ENCODE peak calls at places on chromosomes 5 and 9, in nine cellular contexts. B is fibroblast of pulmonary artery; C is left ventricle myocardium inferior; M is A549; I is Jurkat, Clone E6-1; W is mesendoderm; A is heart left ventricle; V is cardiac muscle cell; J is trophoblast cell. S is an unnamed sample.

GRCh38 chr9:72203205-72203803 is 54.1 kb downstream of the GDA start:
- DNase-seq in B (peak), C (no peak), M (peak), I (peak), W (peak), A (no peak), V (peak), J (peak), S (no peak)

GRCh38 chr9:117677578-117677977 is 26.6 kb upstream of the TLR4 start:
- DNase-seq in B (no peak), C (no peak), M (no peak), I (no peak), W (no peak), A (no peak), V (no peak), J (no peak), S (no peak)

GRCh38 chr5:181120761-181121160 is 10.2 kb downstream of the OR2V1 start:
- DNase-seq in B (no peak), C (no peak), M (no peak), I (no peak), W (no peak), A (no peak), V (no peak), J (peak), S (no peak)

GRCh38 chr5:13480834-13481233 is 463.7 kb downstream of the DNAH5 start:
- DNase-seq in B (no peak), C (no peak), M (no peak), I (no peak), W (no peak), A (no peak), V (no peak), J (no peak), S (no peak)

GRCh38 chr5:132961887-132962286 is 1.5 kb downstream of the AFF4 start:
- DNase-seq in B (peak), C (no peak), M (no peak), I (no peak), W (no peak), A (no peak), V (peak), J (no peak), S (no peak)

GRCh38 chr5:107948377-107948776 is 277.6 kb upstream of the EFNA5 start:
- DNase-seq in B (no peak), C (no peak), M (no peak), I (no peak), W (no peak), A (no peak), V (no peak), J (no peak), S (no peak)

GRCh38 chr5:145473032-145473642 is 362.0 kb downstream of the PRELID2 start:
- DNase-seq in B (peak), C (no peak), M (no peak), I (no peak), W (no peak), A (no peak), V (peak), J (no peak), S (no peak)

GRCh38 chr5:115342593-115343377 is 46.3 kb upstream of the CCDC112 start:
- DNase-seq in B (no peak), C (no peak), M (no peak), I (no peak), W (no peak), A (no peak), V (no peak), J (no peak), S (no peak)

GRCh38 chr5:2220741-2221140 is 338.0 kb upstream of the IRX4 start:
- DNase-seq in B (no peak), C (no peak), M (no peak), I (no peak), W (no peak), A (no peak), V (no peak), J (no peak), S (no peak)

GRCh38 chr9:16729656-16730055 is 140.8 kb downstream of the BNC2 start:
- DNase-seq in B (no peak), C (no peak), M (no peak), I (no peak), W (no peak), A (no peak), V (peak), J (no peak), S (no peak)
- H3K4me3 ChIP-seq in B (no peak), C (no peak), M (no peak), I (no peak), W (no peak), A (no peak), V (no peak), J (no peak), S (no peak)

GRCh38 chr9:105259731-105260612 is 15.5 kb downstream of the SLC44A1 start:
- DNase-seq in B (no peak), C (no peak), M (no peak), I (no peak), W (no peak), A (no peak), V (no peak), J (no peak), S (peak)

GRCh38 chr9:105258225-105258737 is 13.8 kb downstream of the SLC44A1 start:
- DNase-seq in B (peak), C (no peak), M (no peak), I (no peak), W (no peak), A (no peak), V (no peak), J (no peak), S (no peak)

GRCh38 chr9:105262497-105262896 is 18.0 kb downstream of the SLC44A1 start:
- DNase-seq in B (no peak), C (no peak), M (no peak), I (no peak), W (no peak), A (no peak), V (no peak), J (no peak), S (no peak)

GRCh38 chr9:105257767-105258166 is 13.3 kb downstream of the SLC44A1 start:
- DNase-seq in B (no peak), C (no peak), M (no peak), I (no peak), W (no peak), A (no peak), V (no peak), J (no peak), S (no peak)

DNA sequence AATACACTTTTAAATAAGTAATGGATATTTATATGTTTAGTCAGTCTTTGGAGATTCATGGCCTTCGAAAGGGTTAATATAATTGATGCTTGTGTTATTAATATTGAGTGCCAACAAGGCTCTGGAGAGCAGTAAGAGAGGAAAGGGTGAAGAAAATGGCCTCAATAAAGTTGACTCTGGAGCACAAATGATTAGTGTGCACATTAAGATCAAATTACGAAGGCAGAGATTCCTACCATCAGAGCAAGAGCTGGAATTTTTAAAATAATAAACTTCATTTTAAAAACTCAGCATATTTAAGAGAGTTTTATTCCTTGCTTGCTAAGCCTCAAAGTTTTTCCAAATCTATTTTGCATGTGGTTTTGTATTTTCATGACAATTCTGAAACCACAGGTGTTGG is 14.8 kb downstream of the SLC44A1 start:
- DNase-seq in B (no peak), C (no peak), M (no peak), I (no peak), W (no peak), A (no peak), V (no peak), J (no peak), S (no peak)
- H3K4me3 ChIP-seq in B (no peak), C (no peak), M (no peak), I (no peak), W (no peak), A (no peak), V (no peak), J (no peak), S (no peak)

DNA sequence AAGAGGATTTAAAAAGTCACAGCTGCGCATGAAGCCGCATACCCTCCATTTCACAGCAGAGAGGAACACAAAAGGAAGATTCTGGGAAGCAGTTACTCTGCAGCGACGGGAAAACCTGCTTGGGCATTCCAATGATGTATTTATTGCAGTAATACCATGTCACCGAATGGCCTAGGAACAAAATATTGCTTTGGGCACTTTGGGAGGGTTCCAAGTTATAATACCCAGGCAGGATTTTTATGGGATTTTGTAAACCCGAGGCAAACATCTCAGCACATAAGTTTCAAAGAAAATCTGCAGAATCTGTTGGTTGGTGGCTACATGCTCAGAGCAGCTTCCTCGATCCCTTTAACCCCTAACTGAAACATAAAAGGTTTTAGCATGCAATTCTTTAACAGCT is 195.2 kb downstream of the MAPKAP1 start:
- DNase-seq in B (no peak), C (no peak), M (no peak), I (no peak), W (no peak), A (no peak), V (no peak), J (no peak), S (no peak)
- H3K4me3 ChIP-seq in B (no peak), C (no peak), M (no peak), I (no peak), W (no peak), A (no peak), V (no peak), J (no peak), S (no peak)

DNA sequence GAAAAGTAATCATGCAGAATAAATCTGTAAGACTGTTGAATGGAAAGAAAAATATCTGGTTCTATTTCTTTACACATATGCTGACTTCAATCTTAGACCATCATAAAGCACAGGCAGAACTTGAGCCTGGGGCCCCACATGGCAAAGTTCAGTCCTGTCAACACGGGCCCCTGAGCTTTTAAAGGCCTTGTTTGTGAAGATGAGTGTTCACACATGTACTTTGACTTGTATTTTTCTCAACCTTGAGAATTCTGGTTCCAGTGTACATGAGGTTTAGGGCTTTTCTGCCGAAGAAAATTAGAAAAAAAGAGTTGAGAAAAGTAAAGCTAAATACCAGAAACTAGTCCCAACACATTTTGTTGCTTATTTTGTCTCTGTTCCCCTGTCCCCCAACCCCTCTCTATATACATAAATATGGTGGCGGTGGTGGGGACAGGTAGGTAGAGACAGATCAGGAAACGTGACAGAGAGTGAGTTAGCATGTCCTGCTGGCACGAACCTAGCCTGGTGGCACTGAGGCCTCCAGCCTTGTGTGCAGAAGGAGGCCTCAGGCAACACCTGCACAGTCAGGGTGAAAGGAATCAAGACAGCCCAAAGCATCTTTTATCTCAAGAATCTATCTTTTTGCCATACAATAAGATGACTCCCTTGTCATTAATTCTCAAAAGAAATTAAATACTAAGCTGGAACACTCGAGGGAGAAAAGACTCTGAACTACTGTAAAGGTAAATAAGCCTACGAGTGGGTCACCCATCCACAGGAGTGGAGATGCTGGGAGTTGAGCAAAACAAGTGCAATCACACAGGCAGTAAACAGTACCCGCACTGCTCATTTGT is 22.9 kb downstream of the LIFR start:
- DNase-seq in B (no peak), C (no peak), M (no peak), I (no peak), W (no peak), A (no peak), V (peak), J (peak), S (no peak)
- H3K4me3 ChIP-seq in B (no peak), C (no peak), M (no peak), I (no peak), W (no peak), A (no peak), V (no peak), J (no peak), S (no peak)

GRCh38 chr5:134845335-134845851 is 375 bp upstream of the C5orf24 start:
- DNase-seq in B (peak), C (no peak), M (no peak), I (no peak), W (peak), A (no peak), V (no peak), J (no peak), S (no peak)
- H3K4me3 ChIP-seq in B (peak), C (peak), M (peak), I (peak), W (no peak), A (peak), V (peak), J (peak), S (peak)

GRCh38 chr5:126628102-126628501 is 27.4 kb downstream of the PHAX start:
- DNase-seq in B (no peak), C (no peak), M (no peak), I (no peak), W (peak), A (no peak), V (no peak), J (no peak), S (no peak)

GRCh38 chr5:126619781-126620180 is 19.0 kb downstream of the PHAX start:
- DNase-seq in B (no peak), C (no peak), M (no peak), I (no peak), W (no peak), A (no peak), V (no peak), J (peak), S (no peak)

DNA sequence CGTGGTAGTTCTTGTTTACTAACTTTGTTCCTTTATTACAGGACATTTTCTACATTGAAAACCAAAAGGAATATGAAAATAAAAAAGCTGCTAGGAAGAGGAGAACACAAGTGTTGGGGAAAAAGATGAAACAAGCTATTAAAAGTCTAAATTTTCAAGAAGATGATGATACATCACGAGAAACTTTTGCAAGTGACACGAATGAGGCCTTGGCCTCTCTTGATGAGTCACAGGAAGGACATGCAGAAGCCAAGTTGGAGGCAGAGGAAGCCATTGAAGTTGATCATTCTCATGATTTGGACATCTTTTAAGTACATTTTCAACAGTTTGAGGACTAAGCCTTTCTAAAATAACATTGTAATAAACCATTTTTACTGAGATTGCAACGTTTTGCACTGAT is 23.8 kb downstream of the PHAX start:
- DNase-seq in B (peak), C (no peak), M (peak), I (no peak), W (peak), A (no peak), V (no peak), J (peak), S (no peak)
- H3K4me3 ChIP-seq in B (no peak), C (no peak), M (no peak), I (no peak), W (no peak), A (no peak), V (no peak), J (no peak), S (no peak)

GRCh38 chr9:133199648-133200321 is 9.3 kb downstream of the OBP2B start:
- DNase-seq in B (no peak), C (peak), M (no peak), I (no peak), W (peak), A (no peak), V (no peak), J (no peak), S (peak)
- H3K4me3 ChIP-seq in B (no peak), C (peak), M (no peak), I (no peak), W (no peak), A (peak), V (no peak), J (no peak), S (peak)

GRCh38 chr5:174319551-174319950 is 274.0 kb downstream of the NSG2 start:
- DNase-seq in B (no peak), C (no peak), M (no peak), I (no peak), W (no peak), A (no peak), V (no peak), J (no peak), S (no peak)
- H3K4me3 ChIP-seq in B (no peak), C (no peak), M (no peak), I (no peak), W (no peak), A (no peak), V (no peak), J (no peak), S (no peak)

GRCh38 chr9:121569266-121569648 is 69.6 kb upstream of the GGTA1 start:
- DNase-seq in B (no peak), C (no peak), M (no peak), I (no peak), W (no peak), A (no peak), V (no peak), J (no peak), S (no peak)
- H3K4me3 ChIP-seq in B (no peak), C (peak), M (no peak), I (no peak), W (no peak), A (no peak), V (no peak), J (no peak), S (no peak)

S was measured in uterus.